ENCODE peak calls at places on chromosomes 6 and 20, in four cellular contexts. I is stomach, O is nephron progenitor cell, E is progenitor cell of endocrine pancreas. S is an unnamed sample.

GRCh38 chr6:27290065-27290849 is 21.8 kb downstream of the POM121L2 start:
- DNase-seq in I (no peak), O (peak), E (no peak), S (no peak)

GRCh38 chr6:12288211-12288618 is 1.9 kb upstream of the EDN1 start:
- DNase-seq in I (peak), O (no peak), E (no peak), S (peak)

GRCh38 chr6:3426817-3427739 is 29.8 kb downstream of the SLC22A23 start:
- DNase-seq in O (no peak), I (no peak), E (no peak), S (no peak)

GRCh38 chr6:148134566-148134965 is 208.1 kb upstream of the SASH1 start:
- DNase-seq in E (no peak), I (no peak), O (no peak), S (no peak)

GRCh38 chr6:151616091-151616513 is 122.3 kb downstream of the CCDC170 start:
- DNase-seq in E (no peak), I (no peak), O (no peak), S (no peak)

GRCh38 chr6:114327074-114327473 is 15.7 kb downstream of the HS3ST5 start:
- DNase-seq in E (no peak), I (no peak), O (no peak), S (no peak)

GRCh38 chr6:53746442-53747103 is 48.2 kb upstream of the LRRC1 start:
- DNase-seq in I (no peak), E (no peak), O (no peak), S (no peak)

GRCh38 chr20:10178727-10179313 is 39.8 kb upstream of the SNAP25 start:
- DNase-seq in O (no peak), I (no peak), E (no peak), S (no peak)

GRCh38 chr6:34589140-34589539 is 33.0 kb upstream of the SPDEF start:
- DNase-seq in I (no peak), O (no peak), E (no peak), S (no peak)

GRCh38 chr6:36024154-36024760 is at the start of gene SLC26A8:
- DNase-seq in O (peak), I (no peak), E (peak), S (no peak)

GRCh38 chr20:33667245-33668086 is 723 bp downstream of the ACTL10 start:
- DNase-seq in E (no peak), I (peak), O (peak), S (peak)

GRCh38 chr6:119443993-119444641 is 94.6 kb upstream of the MAN1A1 start:
- DNase-seq in I (no peak), O (no peak), E (no peak), S (no peak)

GRCh38 chr6:2179950-2180349 is 65.5 kb downstream of the GMDS start:
- DNase-seq in I (no peak), O (no peak), E (no peak), S (no peak)

GRCh38 chr20:31638317-31638716 is 605 bp downstream of the COX4I2 start:
- DNase-seq in E (no peak), I (no peak), O (no peak), S (no peak)

GRCh38 chr6:106749611-106750010 is 120.2 kb downstream of the QRSL1 start:
- DNase-seq in I (no peak), E (no peak), O (no peak), S (no peak)

GRCh38 chr6:129643968-129644367 is 66.0 kb downstream of the ARHGAP18 start:
- DNase-seq in O (no peak), I (no peak), E (no peak), S (peak)

GRCh38 chr20:53087034-53087777 is 115.0 kb downstream of the TSHZ2 start:
- DNase-seq in O (no peak), I (no peak), E (no peak), S (no peak)

GRCh38 chr6:133854167-133854632 is 34.7 kb upstream of the TCF21 start:
- DNase-seq in E (no peak), I (no peak), O (peak), S (no peak)

GRCh38 chr6:36581716-36582115 is 12.4 kb upstream of the SRSF3 start:
- DNase-seq in O (no peak), I (no peak), E (no peak), S (no peak)

GRCh38 chr6:91081452-91082067 is 494.7 kb upstream of the MAP3K7 start:
- DNase-seq in O (peak), E (no peak), I (no peak), S (peak)

GRCh38 chr20:63128956-63129355 is 87.0 kb downstream of the YTHDF1 start:
- DNase-seq in I (no peak), O (no peak), E (no peak), S (no peak)
- TF ChIP-seq CTCF in I (no peak), O (no peak), E (no peak), S (no peak)

GRCh38 chr6:131958551-131959470 is 7.6 kb upstream of the CCN2 start:
- DNase-seq in O (no peak), I (peak), E (no peak), S (peak)

GRCh38 chr6:131963063-131963462 is 11.9 kb upstream of the CCN2 start:
- DNase-seq in O (no peak), E (no peak), I (no peak), S (no peak)

GRCh38 chr6:131958095-131958494 is 6.9 kb upstream of the CCN2 start:
- DNase-seq in E (no peak), O (no peak), I (no peak), S (no peak)

GRCh38 chr6:131955876-131956275 is 4.7 kb upstream of the CCN2 start:
- DNase-seq in O (no peak), E (no peak), I (no peak), S (no peak)

DNA sequence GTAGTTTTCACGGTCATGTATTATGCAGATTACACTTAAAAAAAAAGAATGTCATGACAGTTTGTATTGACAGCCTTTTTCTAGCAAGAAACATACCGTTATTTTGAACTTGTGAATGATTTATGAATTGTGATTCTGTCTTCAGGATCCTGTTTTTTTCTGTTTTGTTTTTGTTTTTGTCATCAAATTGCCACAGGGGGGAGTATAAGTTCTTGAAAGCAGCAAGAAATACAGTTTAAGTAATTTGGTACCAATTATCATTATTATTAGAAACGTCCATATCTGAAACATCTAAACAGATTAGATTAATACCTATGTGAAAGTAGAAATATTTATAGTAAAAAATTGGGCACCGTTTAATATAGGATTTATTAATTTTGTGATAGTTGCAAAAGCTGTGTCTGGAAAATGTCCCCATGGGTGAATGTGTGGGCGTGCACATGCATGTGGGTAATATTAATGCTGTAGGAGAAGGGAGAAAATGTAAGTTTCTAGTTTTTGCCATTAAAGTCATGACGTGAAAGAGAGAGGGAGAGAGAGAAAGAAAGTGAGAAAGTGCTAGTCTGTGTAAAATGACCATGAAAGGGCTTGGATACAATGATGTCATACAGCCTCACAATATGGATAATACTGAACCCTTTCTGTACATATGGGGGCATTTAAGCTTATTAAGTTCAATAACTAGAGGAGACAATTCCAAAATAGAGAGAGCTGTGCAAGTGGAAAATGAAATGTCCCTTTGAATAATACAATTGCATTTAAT is 9.4 kb upstream of the CCN2 start:
- DNase-seq in O (no peak), E (no peak), I (no peak), S (no peak)
- TF ChIP-seq CTCF in O (no peak), E (no peak), I (no peak), S (no peak)

GRCh38 chr20:1588869-1589460 is 30.8 kb downstream of the SIRPB1 start:
- DNase-seq in I (no peak), E (no peak), O (no peak), S (no peak)
- TF ChIP-seq CTCF in I (no peak), E (no peak), O (no peak), S (no peak)

GRCh38 chr6:68497927-68498326 is 137.2 kb upstream of the ADGRB3 start:
- DNase-seq in I (no peak), E (no peak), O (no peak), S (no peak)
- TF ChIP-seq CTCF in I (no peak), E (no peak), O (no peak), S (no peak)

GRCh38 chr20:57585466-57586213 is 24.7 kb downstream of the PCK1 start:
- DNase-seq in O (no peak), I (no peak), E (no peak), S (no peak)

GRCh38 chr20:57582029-57582378 is 21.1 kb downstream of the PCK1 start:
- DNase-seq in O (no peak), E (no peak), I (no peak), S (no peak)

GRCh38 chr20:57582432-57583288 is 21.8 kb downstream of the PCK1 start:
- DNase-seq in I (peak), O (peak), E (no peak), S (peak)

GRCh38 chr20:57584768-57585461 is 24.0 kb downstream of the PCK1 start:
- DNase-seq in I (no peak), O (no peak), E (no peak), S (no peak)

GRCh38 chr20:57583289-57584257 is 22.7 kb downstream of the PCK1 start:
- DNase-seq in I (no peak), E (no peak), O (no peak), S (no peak)
- TF ChIP-seq CTCF in I (no peak), E (no peak), O (peak), S (no peak)

GRCh38 chr20:62632575-62632974 is 9.7 kb upstream of the SLCO4A1 start:
- DNase-seq in O (no peak), I (no peak), E (no peak), S (no peak)
- TF ChIP-seq CTCF in O (no peak), I (no peak), E (no peak), S (no peak)

GRCh38 chr6:41372526-41373366 is 37.3 kb downstream of the NCR2 start:
- DNase-seq in E (peak), O (peak), I (peak), S (no peak)
- TF ChIP-seq CTCF in E (no peak), O (no peak), I (no peak), S (no peak)

DNA sequence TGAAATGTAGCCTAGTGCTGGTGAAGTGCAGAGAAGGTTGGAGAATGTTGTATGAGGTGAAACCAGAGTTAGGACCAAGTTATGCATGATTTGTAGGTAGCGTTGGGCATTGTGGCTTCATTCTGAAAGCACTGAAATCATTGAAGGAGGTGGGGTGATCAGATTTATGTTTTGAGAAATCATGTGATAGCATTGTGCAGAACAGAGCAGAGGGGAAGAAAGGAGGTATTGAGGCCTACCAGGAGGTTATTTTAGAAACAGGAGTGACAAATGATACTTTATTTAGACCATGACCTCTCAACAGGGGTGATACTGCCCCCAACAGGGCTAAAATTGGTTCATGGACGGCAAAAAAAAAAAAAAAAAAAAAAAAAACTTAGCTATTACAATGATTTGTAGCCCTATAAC is 15.6 kb upstream of the HMGN3 start:
- DNase-seq in O (no peak), I (no peak), E (no peak), S (no peak)
- TF ChIP-seq CTCF in O (no peak), I (no peak), E (no peak), S (no peak)

GRCh38 chr20:50165687-50166554 is 12.4 kb upstream of the PEDS1 start:
- DNase-seq in O (peak), E (peak), I (peak), S (peak)
- TF ChIP-seq CTCF in O (no peak), E (no peak), I (no peak), S (no peak)

DNA sequence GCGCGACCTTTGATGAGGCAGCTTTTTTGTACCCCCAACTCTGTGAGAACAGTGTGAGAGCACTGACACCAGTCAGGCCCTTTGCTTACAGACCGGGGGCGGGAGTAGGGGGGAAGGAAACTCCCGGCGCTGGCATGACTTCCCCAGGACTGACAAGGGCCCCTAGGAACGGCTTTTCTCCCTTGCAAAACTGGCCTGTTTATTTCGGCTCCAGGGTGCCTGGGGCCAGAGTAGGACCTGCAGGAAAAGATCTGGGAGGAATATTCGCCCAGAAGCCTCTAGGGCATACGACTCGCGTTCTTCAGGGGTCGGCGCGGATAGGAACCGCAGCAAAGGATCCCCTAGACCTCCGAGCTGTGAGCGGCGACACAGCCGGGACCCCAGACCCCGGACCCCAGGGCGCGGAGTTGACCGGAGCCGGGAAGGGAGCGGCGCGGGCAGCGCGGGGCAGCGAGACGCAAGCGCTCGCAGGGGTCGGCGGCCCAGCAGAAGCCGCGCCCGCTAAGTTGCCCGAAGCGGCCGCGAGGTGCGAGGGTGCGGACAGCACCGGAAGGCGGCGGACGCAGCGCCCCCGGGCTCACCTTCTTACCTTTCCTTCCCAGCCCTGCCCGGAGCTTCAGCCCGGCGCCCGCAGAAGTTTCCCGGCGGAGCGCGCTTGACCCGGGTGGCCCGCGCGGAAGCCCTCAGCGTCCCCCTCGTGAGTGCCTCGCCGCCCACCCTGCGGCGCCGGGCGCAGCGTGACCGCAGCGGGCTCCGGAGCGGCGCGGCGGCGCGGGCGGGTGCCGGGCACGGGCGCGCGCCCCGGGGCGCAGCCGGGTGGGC is at the start of gene POPDC3:
- DNase-seq in O (peak), E (peak), I (peak), S (peak)
- TF ChIP-seq CTCF in O (no peak), E (peak), I (no peak), S (no peak)

S was measured in Calu3.